ENCODE peak calls at places on chromosomes 13 and 19, in four cellular contexts. A, P, V and J are unnamed samples.
A peak's percentile ranks its signal among the peaks of the same experiment; 100 is the strongest.

GRCh38 chr13:46866150-46866549 is 30.7 kb downstream of the HTR2A start:
- DNase-seq in P (no peak), A (no peak), V (no peak), J (peak; percentile 88)

GRCh38 chr19:35562336-35562735 is 1.1 kb downstream of the ATP4A start:
- DNase-seq in P (no peak), A (no peak), V (no peak), J (no peak)

GRCh38 chr19:19628499-19629134 is 597 bp upstream of the LPAR2 start:
- DNase-seq in V (no peak), P (no peak), A (no peak), J (peak; percentile 81)

GRCh38 chr13:33345842-33346241 is 60.3 kb upstream of the STARD13 start:
- DNase-seq in P (no peak), A (no peak), V (no peak), J (no peak)

GRCh38 chr13:74641586-74641985 is 507.4 kb upstream of the KLF12 start:
- DNase-seq in P (no peak), A (no peak), V (no peak), J (no peak)

GRCh38 chr13:110914293-110915056 is 394 bp downstream of the ANKRD10 start:
- DNase-seq in A (peak; percentile 77), P (no peak), V (peak; percentile 67), J (peak; percentile 64)

GRCh38 chr19:16371540-16371986 is 46.9 kb downstream of the KLF2 start:
- DNase-seq in P (peak; percentile 79), V (peak; percentile 67), A (peak; percentile 75), J (peak; percentile 41)

GRCh38 chr19:2770055-2771013 is 12.7 kb downstream of the SGTA start:
- DNase-seq in V (no peak), P (no peak), A (no peak), J (no peak)

GRCh38 chr19:40411125-40411842 is 1.9 kb downstream of the PRX start:
- DNase-seq in A (no peak), P (no peak), V (no peak), J (no peak)

GRCh38 chr19:3366104-3366760 is at the start of gene NFIC:
- DNase-seq in P (no peak), A (peak; percentile 90), V (no peak), J (peak; percentile 92)

GRCh38 chr19:1243768-1244692 is 2.5 kb downstream of the ATP5F1D start:
- DNase-seq in A (peak; percentile 90), P (no peak), V (peak; percentile 90), J (no peak)

GRCh38 chr19:35373492-35373891 is 2.6 kb downstream of the GPR42 start:
- DNase-seq in P (no peak), A (no peak), V (no peak), J (no peak)

GRCh38 chr13:53112522-53112921 is 83.9 kb downstream of the OLFM4 start:
- DNase-seq in V (no peak), A (no peak), P (no peak), J (no peak)

GRCh38 chr13:31851201-31851600 is 111.9 kb downstream of the RXFP2 start:
- DNase-seq in V (no peak), A (no peak), P (no peak), J (no peak)

GRCh38 chr13:26370495-26370990 is 116.6 kb downstream of the CDK8 start:
- DNase-seq in V (no peak), P (no peak), A (no peak), J (no peak)

GRCh38 chr13:30398601-30399072 is 23.7 kb upstream of the UBE2L5 start:
- DNase-seq in A (no peak), P (no peak), V (no peak), J (no peak)

GRCh38 chr19:1105217-1105872 is 1.6 kb downstream of the GPX4 start:
- DNase-seq in A (no peak), V (no peak), P (no peak), J (no peak)

GRCh38 chr19:49347835-49348234 is 12.6 kb downstream of the CD37 start:
- DNase-seq in P (no peak), A (peak; percentile 74), V (no peak), J (no peak)

GRCh38 chr19:55212447-55212846 is 3.1 kb upstream of the PTPRH start:
- DNase-seq in V (no peak), P (peak; percentile 13), A (peak; percentile 89), J (no peak)

GRCh38 chr13:112968380-112968909 is 569 bp upstream of the MCF2L start:
- DNase-seq in V (no peak), P (no peak), A (no peak), J (no peak)

GRCh38 chr13:113562085-113562749 is 22.3 kb upstream of the TFDP1 start:
- DNase-seq in A (peak; percentile 67), V (peak; percentile 68), P (no peak), J (peak; percentile 74)

GRCh38 chr19:6551607-6552450 is 21.0 kb downstream of the TNFSF9 start:
- DNase-seq in A (peak; percentile 74), V (peak; percentile 86), P (no peak), J (no peak)

GRCh38 chr13:102769679-102770078 is 3.9 kb downstream of the TEX30 start:
- DNase-seq in V (no peak), P (no peak), A (no peak), J (no peak)

GRCh38 chr19:46772170-46773017 is 16.0 kb downstream of the SLC1A5 start:
- DNase-seq in P (no peak), A (no peak), V (no peak), J (no peak)

GRCh38 chr13:78413887-78414553 is 189.3 kb downstream of the POU4F1 start:
- DNase-seq in V (no peak), A (no peak), P (no peak), J (no peak)

GRCh38 chr13:39779337-39780270 is 124.1 kb downstream of the COG6 start:
- DNase-seq in A (no peak), V (no peak), P (no peak), J (no peak)

GRCh38 chr13:76440568-76440967 is 445.6 kb downstream of the KCTD12 start:
- DNase-seq in V (peak; percentile 24), P (peak; percentile 17), A (no peak), J (no peak)

GRCh38 chr13:23965346-23965745 is 68.0 kb upstream of the C1QTNF9B start:
- DNase-seq in V (no peak), P (no peak), A (no peak), J (no peak)

GRCh38 chr19:2081873-2082810 is 14.0 kb downstream of the MOB3A start:
- DNase-seq in A (no peak), V (no peak), P (no peak), J (peak; percentile 81)

GRCh38 chr13:100347941-100348340 is 240.6 kb downstream of the GGACT start:
- DNase-seq in V (no peak), P (no peak), A (peak; percentile 4), J (no peak)

GRCh38 chr19:14434157-14434501 is 1.0 kb downstream of the PKN1 start:
- DNase-seq in A (no peak), V (no peak), P (no peak), J (no peak)

GRCh38 chr19:49954933-49955332 is 6.0 kb downstream of the SIGLEC11 start:
- DNase-seq in P (no peak), V (no peak), A (no peak), J (no peak)

GRCh38 chr13:84655677-84656076 is 773.4 kb upstream of the SLITRK1 start:
- DNase-seq in P (no peak), A (no peak), V (no peak), J (no peak)

DNA sequence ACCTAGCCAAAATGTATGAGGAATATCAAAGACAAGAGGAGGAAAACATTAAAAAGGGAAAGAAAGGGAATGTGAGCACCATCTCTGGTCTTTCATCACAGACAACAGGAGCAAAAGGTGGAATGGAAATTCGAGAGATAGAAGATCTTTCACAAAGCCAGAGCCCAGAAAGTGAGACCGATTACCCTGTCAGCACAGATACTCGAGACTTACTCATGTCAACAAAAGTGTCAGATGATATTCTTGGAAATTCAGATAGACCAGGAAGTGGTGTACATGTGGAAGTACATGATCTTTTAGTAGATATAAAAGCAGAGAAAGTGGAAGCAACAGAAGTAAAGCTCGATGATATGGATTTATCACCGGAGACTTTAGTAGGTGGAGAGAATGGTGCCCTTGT is 217.0 kb downstream of the NBEA start:
- DNase-seq in P (no peak), A (peak; percentile 0), V (no peak), J (no peak)
- TF ChIP-seq SPI1 in P (no peak), A (no peak), V (no peak), J (no peak)

DNA sequence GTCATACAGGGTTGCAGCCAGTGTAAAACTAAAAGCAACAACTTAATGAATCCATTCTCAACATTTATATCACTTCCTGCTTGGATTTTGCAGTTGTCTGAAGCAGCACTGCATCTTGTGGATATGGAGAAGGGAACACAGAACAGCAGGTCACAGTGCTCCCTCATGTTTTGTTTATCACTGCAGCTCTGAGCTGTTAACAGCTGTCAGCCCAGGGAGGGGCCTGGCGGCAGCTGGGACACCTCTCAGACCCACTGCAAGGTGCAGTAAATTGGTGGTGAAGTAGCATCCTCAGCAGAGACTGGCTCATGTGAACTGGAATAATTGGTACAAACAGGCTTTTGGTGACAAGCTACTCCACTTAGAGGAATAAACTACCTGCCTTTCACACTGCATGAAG is 170.4 kb downstream of the LIG4 start:
- DNase-seq in V (no peak), P (no peak), A (no peak), J (no peak)
- TF ChIP-seq SPI1 in V (no peak), P (no peak), A (no peak), J (no peak)

DNA sequence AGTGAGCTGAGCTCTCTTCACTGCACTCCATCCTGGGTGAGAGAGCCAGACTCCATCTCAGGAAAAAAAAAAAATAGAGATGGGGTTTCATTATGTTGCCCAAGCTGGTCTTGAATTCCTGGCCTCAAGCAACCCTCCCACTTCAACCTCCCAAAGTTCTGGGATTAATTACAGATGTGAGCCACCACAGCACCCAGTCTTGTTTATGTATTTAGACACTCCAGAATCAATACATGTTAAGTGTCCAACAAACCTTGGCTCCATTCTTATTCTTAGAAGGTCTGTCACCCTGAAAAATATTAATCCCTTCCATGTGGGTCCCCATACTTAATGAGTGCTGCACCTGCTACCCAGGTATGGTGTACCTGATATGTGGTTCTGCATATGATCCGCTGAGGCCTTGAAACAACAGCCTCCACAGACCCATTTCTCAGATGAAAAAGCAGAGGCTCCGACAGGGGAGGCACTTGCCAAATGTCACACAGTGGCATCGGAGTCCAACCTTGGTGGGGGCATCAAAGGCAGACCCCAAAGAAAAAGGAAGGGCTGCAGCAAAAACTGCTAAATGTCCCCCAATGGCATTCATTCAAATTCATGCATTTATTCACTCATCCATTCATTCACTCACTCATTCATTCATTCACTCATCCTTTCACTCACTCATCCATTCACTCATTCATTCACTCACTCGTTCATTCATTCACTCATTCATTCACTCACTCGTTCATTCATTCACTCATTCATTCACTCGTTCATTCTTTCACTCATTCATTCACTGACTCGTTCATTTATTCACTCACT is 16.7 kb downstream of the TICAM1 start:
- DNase-seq in V (no peak), A (no peak), P (no peak), J (no peak)
- TF ChIP-seq SPI1 in V (no peak), A (no peak), P (no peak), J (no peak)

GRCh38 chr13:101623469-101624209 is 171.2 kb downstream of the ITGBL1 start:
- DNase-seq in A (no peak), P (no peak), V (no peak), J (no peak)
- TF ChIP-seq SPI1 in A (no peak), P (no peak), V (no peak), J (no peak)

DNA sequence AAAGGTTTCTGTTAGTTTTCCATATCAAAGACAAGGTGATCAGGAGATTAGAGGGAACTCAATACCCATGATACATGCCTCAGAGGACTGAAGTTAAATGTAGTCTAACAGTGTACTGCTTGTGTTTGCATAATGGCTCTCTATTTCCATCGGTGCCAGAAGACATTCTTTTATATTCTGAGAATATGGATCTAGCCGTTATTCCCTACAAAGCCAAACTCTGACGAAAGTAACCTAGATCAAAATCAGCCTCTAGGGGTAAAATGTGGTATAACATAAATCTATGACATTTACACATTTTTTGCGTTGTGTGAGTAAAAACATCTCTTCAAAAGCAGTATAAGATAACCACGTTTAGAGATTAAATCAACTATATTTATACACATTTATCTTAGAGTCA is 2232.7 kb downstream of the PCDH9 start:
- DNase-seq in V (no peak), P (no peak), A (no peak), J (no peak)
- TF ChIP-seq SPI1 in V (no peak), P (no peak), A (no peak), J (no peak)